ENCODE peak calls at places on chromosomes 16 and 17, in six cellular contexts. C, N, R, H, D and A are unnamed samples.
A peak's percentile ranks its signal among the peaks of the same experiment; 100 is the strongest.

GRCh38 chr16:47965439-47965838 is 190.4 kb downstream of the ABCC12 start:
- DNase-seq in D (peak; percentile 93), C (no peak), H (no peak), N (no peak), R (no peak), A (no peak)

GRCh38 chr16:53309457-53309856 is 124.8 kb upstream of the RBL2 start:
- DNase-seq in N (no peak), D (no peak), C (no peak), H (no peak), R (no peak), A (no peak)

GRCh38 chr17:29705352-29705751 is 82.6 kb upstream of the CORO6 start:
- DNase-seq in C (no peak), D (no peak), H (no peak), N (no peak), R (no peak), A (no peak)

GRCh38 chr16:69448470-69449193 is 24.2 kb downstream of the CYB5B start:
- DNase-seq in N (no peak), H (no peak), R (peak; percentile 52), C (no peak), D (no peak), A (no peak)

GRCh38 chr17:5069724-5070123 is 8.5 kb upstream of the ZFP3 start:
- DNase-seq in R (no peak), D (no peak), C (no peak), H (no peak), N (peak; percentile 30), A (no peak)

GRCh38 chr17:32527146-32527545 is 40.4 kb downstream of the CDK5R1 start:
- DNase-seq in H (no peak), C (no peak), R (no peak), N (no peak), D (no peak), A (no peak)

GRCh38 chr17:56319531-56319930 is 166.3 kb downstream of the ANKFN1 start:
- DNase-seq in H (no peak), R (peak; percentile 89), N (peak; percentile 18), C (no peak), D (peak; percentile 81), A (no peak)

GRCh38 chr16:52383640-52384292 is 163.2 kb downstream of the TOX3 start:
- DNase-seq in H (no peak), N (no peak), C (no peak), R (no peak), D (no peak), A (no peak)

GRCh38 chr16:24116989-24117388 is 139.1 kb upstream of the CACNG3 start:
- DNase-seq in D (peak; percentile 22), R (no peak), C (no peak), N (no peak), H (no peak), A (no peak)

GRCh38 chr17:45823598-45823997 is 21.1 kb upstream of the SPPL2C start:
- DNase-seq in H (no peak), D (no peak), C (no peak), N (no peak), R (no peak), A (no peak)

GRCh38 chr16:19757762-19758595 is 39.9 kb downstream of the IQCK start:
- DNase-seq in R (peak; percentile 6), H (no peak), C (no peak), D (no peak), N (no peak), A (no peak)

GRCh38 chr17:36869856-36870617 is 67.2 kb upstream of the LHX1 start:
- DNase-seq in D (peak; percentile 86), H (no peak), R (no peak), C (peak; percentile 22), N (peak; percentile 36), A (no peak)

GRCh38 chr17:80124351-80124981 is 22.5 kb downstream of the EIF4A3 start:
- DNase-seq in D (peak; percentile 87), N (no peak), H (no peak), R (no peak), C (peak; percentile 5), A (no peak)

GRCh38 chr17:68054296-68054900 is 18.9 kb downstream of the KPNA2 start:
- DNase-seq in C (no peak), R (no peak), H (no peak), N (no peak), D (no peak), A (no peak)

GRCh38 chr17:77208217-77208808 is 67.5 kb downstream of the SEC14L1 start:
- DNase-seq in N (no peak), C (peak; percentile 85), H (no peak), D (peak; percentile 84), R (no peak), A (no peak)

GRCh38 chr17:77786740-77787505 is 171.6 kb upstream of the TNRC6C start:
- DNase-seq in C (no peak), H (no peak), D (peak; percentile 23), R (no peak), N (no peak), A (no peak)

GRCh38 chr17:16199093-16199492 is 16.2 kb downstream of the NCOR1 start:
- DNase-seq in D (peak; percentile 30), H (no peak), N (no peak), C (no peak), R (no peak), A (no peak)

GRCh38 chr16:1082952-1083675 is 10.6 kb downstream of the SSTR5 start:
- DNase-seq in C (peak; percentile 68), R (no peak), N (no peak), D (no peak), H (no peak), A (no peak)

GRCh38 chr17:1945621-1946020 is 79.5 kb downstream of the RTN4RL1 start:
- DNase-seq in D (no peak), H (no peak), R (no peak), C (no peak), N (no peak), A (no peak)

GRCh38 chr17:10062757-10063385 is 135.5 kb downstream of the GAS7 start:
- DNase-seq in C (no peak), H (no peak), R (no peak), N (no peak), D (no peak), A (no peak)

GRCh38 chr16:2737895-2738418 is 14.5 kb upstream of the SRRM2 start:
- DNase-seq in R (no peak), H (no peak), D (no peak), C (no peak), N (no peak), A (no peak)

GRCh38 chr16:12672986-12673385 is 130.7 kb downstream of the CPPED1 start:
- DNase-seq in C (no peak), N (no peak), H (no peak), R (peak; percentile 23), D (no peak), A (no peak)

GRCh38 chr16:89350701-89351380 is 133.3 kb downstream of the ZNF778 start:
- DNase-seq in R (no peak), H (no peak), D (no peak), C (no peak), N (no peak), A (no peak)

GRCh38 chr17:7293131-7293557 is 1.3 kb downstream of the YBX2 start:
- DNase-seq in N (no peak), D (no peak), R (no peak), H (no peak), C (no peak), A (no peak)

GRCh38 chr17:21318439-21318838 is 33.9 kb downstream of the MAP2K3 start:
- DNase-seq in H (no peak), N (no peak), C (no peak), D (no peak), R (no peak), A (no peak)

GRCh38 chr17:47862621-47863440 is 11.9 kb upstream of the SP6 start:
- DNase-seq in N (peak; percentile 96), C (no peak), R (no peak), D (no peak), H (no peak), A (no peak)

GRCh38 chr16:84617068-84617630 is 729 bp downstream of the COTL1 start:
- DNase-seq in D (no peak), C (no peak), R (no peak), H (no peak), N (no peak), A (peak; percentile 33)

GRCh38 chr16:16971042-16971441 is 499.7 kb downstream of the XYLT1 start:
- DNase-seq in H (no peak), R (no peak), N (no peak), D (no peak), C (no peak), A (no peak)

GRCh38 chr16:4501071-4501478 is 24.9 kb downstream of the HMOX2 start:
- DNase-seq in N (no peak), H (no peak), C (no peak), D (no peak), R (no peak), A (no peak)

GRCh38 chr17:40410082-40410481 is 7.6 kb downstream of the TOP2A start:
- DNase-seq in H (no peak), R (no peak), C (no peak), D (no peak), N (no peak), A (no peak)